ENCODE peak calls at places on chromosomes 2 and 18, in eight cellular contexts. One of them, this sample, is unnamed. For H3K4me1, the result is how much of the 10 kb centered on the place peaks cover.

GRCh38 chr2:197500503-197501179 is 462 bp downstream of the HSPE1 start:
- DNase-seq in fibroblast of lung: peak
- DNase-seq in esophagus squamous epithelium: no peak
- DNase-seq in adrenal gland: no peak
- DNase-seq in sigmoid colon: no peak
- DNase-seq in cardiac muscle cell: peak
- DNase-seq in PC-9: no peak
- DNase-seq in A549: no peak
- DNase-seq in this sample: peak

GRCh38 chr18:35923939-35924338 is 48.5 kb upstream of the RMP24 start:
- DNase-seq in fibroblast of lung: no peak
- DNase-seq in A549: no peak
- DNase-seq in esophagus squamous epithelium: no peak
- DNase-seq in PC-9: no peak
- DNase-seq in adrenal gland: no peak
- DNase-seq in cardiac muscle cell: peak
- DNase-seq in sigmoid colon: no peak
- DNase-seq in this sample: no peak

GRCh38 chr2:50611261-50612020 is 420.5 kb downstream of the NRXN1 start:
- DNase-seq in esophagus squamous epithelium: no peak
- DNase-seq in PC-9: no peak
- DNase-seq in cardiac muscle cell: peak
- DNase-seq in A549: no peak
- DNase-seq in adrenal gland: no peak
- DNase-seq in sigmoid colon: no peak
- DNase-seq in fibroblast of lung: no peak
- DNase-seq in this sample: no peak

GRCh38 chr18:67199993-67200617 is 316.4 kb downstream of the DSEL start:
- DNase-seq in PC-9: peak
- DNase-seq in A549: peak
- DNase-seq in sigmoid colon: no peak
- DNase-seq in adrenal gland: no peak
- DNase-seq in fibroblast of lung: peak
- DNase-seq in esophagus squamous epithelium: no peak
- DNase-seq in cardiac muscle cell: peak
- DNase-seq in this sample: peak

GRCh38 chr2:224099846-224100643 is 61.0 kb upstream of the SERPINE2 start:
- DNase-seq in sigmoid colon: no peak
- DNase-seq in fibroblast of lung: no peak
- DNase-seq in cardiac muscle cell: no peak
- DNase-seq in A549: no peak
- DNase-seq in adrenal gland: no peak
- DNase-seq in esophagus squamous epithelium: no peak
- DNase-seq in PC-9: no peak
- DNase-seq in this sample: no peak

GRCh38 chr2:71609958-71610357 is 156.6 kb downstream of the DYSF start:
- DNase-seq in esophagus squamous epithelium: no peak
- DNase-seq in fibroblast of lung: peak
- DNase-seq in PC-9: peak
- DNase-seq in A549: peak
- DNase-seq in sigmoid colon: peak
- DNase-seq in adrenal gland: peak
- DNase-seq in cardiac muscle cell: no peak
- DNase-seq in this sample: peak

GRCh38 chr18:79522451-79523220 is 126.9 kb downstream of the NFATC1 start:
- DNase-seq in cardiac muscle cell: no peak
- DNase-seq in A549: no peak
- DNase-seq in sigmoid colon: peak
- DNase-seq in fibroblast of lung: no peak
- DNase-seq in adrenal gland: peak
- DNase-seq in esophagus squamous epithelium: no peak
- DNase-seq in PC-9: no peak
- DNase-seq in this sample: no peak

GRCh38 chr2:25173719-25174118 is 5.3 kb upstream of the POMC start:
- DNase-seq in esophagus squamous epithelium: no peak
- DNase-seq in adrenal gland: no peak
- DNase-seq in cardiac muscle cell: no peak
- DNase-seq in A549: no peak
- DNase-seq in sigmoid colon: no peak
- DNase-seq in PC-9: no peak
- DNase-seq in fibroblast of lung: no peak
- DNase-seq in this sample: no peak

GRCh38 chr2:62363166-62363565 is 142.8 kb downstream of the TMEM17 start:
- DNase-seq in fibroblast of lung: no peak
- DNase-seq in adrenal gland: peak
- DNase-seq in A549: no peak
- DNase-seq in sigmoid colon: no peak
- DNase-seq in cardiac muscle cell: no peak
- DNase-seq in PC-9: no peak
- DNase-seq in esophagus squamous epithelium: no peak
- DNase-seq in this sample: no peak

GRCh38 chr2:43155842-43156511 is 70.4 kb downstream of the ZFP36L2 start:
- DNase-seq in PC-9: peak
- DNase-seq in cardiac muscle cell: no peak
- DNase-seq in esophagus squamous epithelium: no peak
- DNase-seq in fibroblast of lung: no peak
- DNase-seq in sigmoid colon: no peak
- DNase-seq in adrenal gland: no peak
- DNase-seq in A549: no peak
- DNase-seq in this sample: no peak

GRCh38 chr2:29606105-29606871 is 315.1 kb downstream of the ALK start:
- DNase-seq in adrenal gland: no peak
- DNase-seq in PC-9: no peak
- DNase-seq in cardiac muscle cell: no peak
- DNase-seq in fibroblast of lung: peak
- DNase-seq in A549: no peak
- DNase-seq in esophagus squamous epithelium: no peak
- DNase-seq in sigmoid colon: no peak
- DNase-seq in this sample: peak

GRCh38 chr18:49733896-49734585 is 79.3 kb downstream of the ACAA2 start:
- DNase-seq in fibroblast of lung: no peak
- DNase-seq in sigmoid colon: no peak
- DNase-seq in PC-9: no peak
- DNase-seq in esophagus squamous epithelium: no peak
- DNase-seq in A549: no peak
- DNase-seq in adrenal gland: no peak
- DNase-seq in cardiac muscle cell: no peak
- DNase-seq in this sample: no peak

GRCh38 chr2:5497874-5498273 is 194.3 kb upstream of the SOX11 start:
- DNase-seq in adrenal gland: no peak
- DNase-seq in sigmoid colon: no peak
- DNase-seq in PC-9: no peak
- DNase-seq in fibroblast of lung: no peak
- DNase-seq in A549: no peak
- DNase-seq in esophagus squamous epithelium: no peak
- DNase-seq in cardiac muscle cell: no peak
- DNase-seq in this sample: no peak

GRCh38 chr2:167706800-167707199 is 540.6 kb downstream of the STK39 start:
- DNase-seq in cardiac muscle cell: no peak
- DNase-seq in adrenal gland: no peak
- DNase-seq in esophagus squamous epithelium: no peak
- DNase-seq in sigmoid colon: no peak
- DNase-seq in PC-9: no peak
- DNase-seq in A549: no peak
- DNase-seq in fibroblast of lung: peak
- DNase-seq in this sample: no peak

GRCh38 chr2:28415715-28416114 is 23.1 kb downstream of the FOSL2 start:
- DNase-seq in sigmoid colon: no peak
- DNase-seq in cardiac muscle cell: no peak
- DNase-seq in PC-9: no peak
- DNase-seq in fibroblast of lung: no peak
- DNase-seq in adrenal gland: no peak
- DNase-seq in A549: no peak
- DNase-seq in esophagus squamous epithelium: no peak
- DNase-seq in this sample: no peak

GRCh38 chr18:37383036-37383788 is 182.4 kb downstream of the CELF4 start:
- DNase-seq in esophagus squamous epithelium: no peak
- DNase-seq in adrenal gland: peak
- DNase-seq in A549: peak
- DNase-seq in cardiac muscle cell: no peak
- DNase-seq in sigmoid colon: no peak
- DNase-seq in fibroblast of lung: no peak
- DNase-seq in PC-9: no peak
- DNase-seq in this sample: no peak

GRCh38 chr2:145273840-145274239 is 753.9 kb upstream of the ZEB2 start:
- DNase-seq in PC-9: no peak
- DNase-seq in fibroblast of lung: no peak
- DNase-seq in adrenal gland: no peak
- DNase-seq in cardiac muscle cell: no peak
- DNase-seq in A549: no peak
- DNase-seq in esophagus squamous epithelium: no peak
- DNase-seq in sigmoid colon: no peak
- DNase-seq in this sample: peak

GRCh38 chr2:1514391-1515072 is 101.3 kb downstream of the TPO start:
- DNase-seq in PC-9: no peak
- DNase-seq in esophagus squamous epithelium: no peak
- DNase-seq in fibroblast of lung: no peak
- DNase-seq in cardiac muscle cell: no peak
- DNase-seq in A549: no peak
- DNase-seq in adrenal gland: no peak
- DNase-seq in sigmoid colon: peak
- DNase-seq in this sample: no peak

GRCh38 chr2:133818661-133819060 is 250.4 kb upstream of the NCKAP5 start:
- DNase-seq in fibroblast of lung: no peak
- DNase-seq in A549: no peak
- DNase-seq in PC-9: no peak
- DNase-seq in cardiac muscle cell: no peak
- DNase-seq in esophagus squamous epithelium: no peak
- DNase-seq in sigmoid colon: no peak
- DNase-seq in adrenal gland: no peak
- DNase-seq in this sample: no peak

GRCh38 chr18:62249478-62250097 is 62.5 kb downstream of the RELCH start:
- DNase-seq in cardiac muscle cell: peak
- DNase-seq in A549: peak
- DNase-seq in sigmoid colon: peak
- DNase-seq in PC-9: peak
- DNase-seq in esophagus squamous epithelium: peak
- DNase-seq in adrenal gland: peak
- DNase-seq in fibroblast of lung: peak
- DNase-seq in this sample: peak
- TF ChIP-seq CTCF in cardiac muscle cell: peak
- TF ChIP-seq CTCF in A549: peak
- TF ChIP-seq CTCF in sigmoid colon: peak
- TF ChIP-seq CTCF in PC-9: peak
- TF ChIP-seq CTCF in esophagus squamous epithelium: peak
- TF ChIP-seq CTCF in adrenal gland: peak
- TF ChIP-seq CTCF in fibroblast of lung: peak
- TF ChIP-seq CTCF in this sample: peak

GRCh38 chr18:9915291-9916066 is 1.7 kb downstream of the VAPA start:
- DNase-seq in cardiac muscle cell: no peak
- DNase-seq in PC-9: no peak
- DNase-seq in esophagus squamous epithelium: no peak
- DNase-seq in sigmoid colon: no peak
- DNase-seq in adrenal gland: no peak
- DNase-seq in fibroblast of lung: no peak
- DNase-seq in A549: no peak
- DNase-seq in this sample: no peak
- H3K4me1 ChIP-seq in cardiac muscle cell: under half
- H3K4me1 ChIP-seq in PC-9: half or more
- H3K4me1 ChIP-seq in esophagus squamous epithelium: under half
- H3K4me1 ChIP-seq in sigmoid colon: under half
- H3K4me1 ChIP-seq in adrenal gland: under half
- H3K4me1 ChIP-seq in fibroblast of lung: under half
- H3K4me1 ChIP-seq in A549: under half
- H3K4me1 ChIP-seq in this sample: under half

DNA sequence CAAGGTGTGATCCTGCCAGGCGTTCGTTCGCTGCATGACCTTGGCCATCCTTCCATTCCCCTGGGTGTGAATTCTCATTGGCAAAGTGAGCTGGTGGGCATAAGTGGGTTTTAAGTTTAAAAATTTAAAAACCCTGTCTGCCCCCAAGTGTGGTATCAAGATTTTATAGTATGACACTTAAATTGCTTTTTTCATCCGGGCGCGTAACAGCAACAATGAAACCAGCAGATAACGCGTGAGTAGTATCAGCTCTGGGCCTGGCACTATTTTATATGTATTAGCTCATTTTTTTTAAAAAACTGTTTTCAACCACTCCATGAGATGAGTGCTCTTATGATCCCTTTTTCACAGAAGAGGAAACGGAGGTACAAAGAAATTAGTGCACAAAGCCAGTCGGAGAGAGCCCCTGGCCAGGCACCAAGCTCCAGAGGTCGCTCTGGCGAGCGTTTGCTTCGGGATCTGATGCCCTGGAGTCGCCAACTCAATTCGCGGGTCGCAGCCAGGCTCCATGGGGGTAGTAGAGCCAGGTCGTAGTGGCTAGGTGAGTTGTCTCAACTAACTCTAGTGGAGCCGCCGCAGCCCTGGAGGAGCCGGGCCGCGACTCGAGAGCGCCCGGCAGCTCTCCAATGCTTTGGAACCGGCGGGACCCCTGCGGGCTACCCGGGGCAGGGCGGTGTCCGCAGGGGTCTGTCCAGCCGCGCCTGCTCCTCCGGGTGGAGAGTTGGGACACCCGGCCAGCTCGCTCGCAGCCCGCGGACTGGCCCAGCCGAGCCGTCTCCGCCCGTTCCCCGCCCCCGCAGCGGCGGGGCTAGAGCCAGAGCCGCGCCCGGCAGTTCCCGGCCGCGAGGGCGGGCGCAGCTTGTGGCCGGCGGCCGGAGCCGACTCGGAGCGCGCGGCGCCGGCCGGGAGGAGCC is at the start of gene IL1R1:
- DNase-seq in adrenal gland: peak
- DNase-seq in A549: peak
- DNase-seq in sigmoid colon: peak
- DNase-seq in cardiac muscle cell: peak
- DNase-seq in esophagus squamous epithelium: no peak
- DNase-seq in PC-9: peak
- DNase-seq in fibroblast of lung: peak
- DNase-seq in this sample: no peak
- H3K27ac ChIP-seq in adrenal gland: peak
- H3K27ac ChIP-seq in A549: peak
- H3K27ac ChIP-seq in sigmoid colon: peak
- H3K27ac ChIP-seq in cardiac muscle cell: no peak
- H3K27ac ChIP-seq in esophagus squamous epithelium: peak
- H3K27ac ChIP-seq in PC-9: no peak
- H3K27ac ChIP-seq in fibroblast of lung: peak
- H3K27ac ChIP-seq in this sample: peak

GRCh38 chr18:76808561-76808960 is 13.8 kb upstream of the ZNF236 start:
- DNase-seq in PC-9: no peak
- DNase-seq in adrenal gland: peak
- DNase-seq in cardiac muscle cell: no peak
- DNase-seq in sigmoid colon: no peak
- DNase-seq in esophagus squamous epithelium: no peak
- DNase-seq in fibroblast of lung: no peak
- DNase-seq in A549: no peak
- DNase-seq in this sample: no peak

GRCh38 chr18:76806301-76806700 is 16.1 kb upstream of the ZNF236 start:
- DNase-seq in sigmoid colon: no peak
- DNase-seq in esophagus squamous epithelium: no peak
- DNase-seq in PC-9: no peak
- DNase-seq in cardiac muscle cell: no peak
- DNase-seq in A549: no peak
- DNase-seq in adrenal gland: peak
- DNase-seq in fibroblast of lung: no peak
- DNase-seq in this sample: peak

GRCh38 chr18:76803413-76803812 is 18.9 kb upstream of the ZNF236 start:
- DNase-seq in adrenal gland: no peak
- DNase-seq in PC-9: no peak
- DNase-seq in cardiac muscle cell: no peak
- DNase-seq in A549: no peak
- DNase-seq in esophagus squamous epithelium: no peak
- DNase-seq in fibroblast of lung: no peak
- DNase-seq in sigmoid colon: no peak
- DNase-seq in this sample: no peak

GRCh38 chr18:76803814-76804213 is 18.5 kb upstream of the ZNF236 start:
- DNase-seq in A549: peak
- DNase-seq in adrenal gland: peak
- DNase-seq in cardiac muscle cell: peak
- DNase-seq in fibroblast of lung: peak
- DNase-seq in sigmoid colon: peak
- DNase-seq in esophagus squamous epithelium: no peak
- DNase-seq in PC-9: no peak
- DNase-seq in this sample: peak

GRCh38 chr18:76805221-76805620 is 17.1 kb upstream of the ZNF236 start:
- DNase-seq in sigmoid colon: no peak
- DNase-seq in cardiac muscle cell: peak
- DNase-seq in A549: no peak
- DNase-seq in adrenal gland: no peak
- DNase-seq in PC-9: no peak
- DNase-seq in esophagus squamous epithelium: no peak
- DNase-seq in fibroblast of lung: no peak
- DNase-seq in this sample: peak
- TF ChIP-seq CTCF in sigmoid colon: no peak
- TF ChIP-seq CTCF in cardiac muscle cell: peak
- TF ChIP-seq CTCF in A549: no peak
- TF ChIP-seq CTCF in adrenal gland: no peak
- TF ChIP-seq CTCF in PC-9: no peak
- TF ChIP-seq CTCF in esophagus squamous epithelium: no peak
- TF ChIP-seq CTCF in fibroblast of lung: no peak
- TF ChIP-seq CTCF in this sample: peak